ENCODE peak calls at places on chromosome 1, in ten cellular contexts. One of them, this sample, is unnamed.

GRCh38 chr1:177270863-177271262 is 100.1 kb downstream of the BRINP2 start:
- DNase-seq in small intestine: no peak
- DNase-seq in caudate nucleus: no peak
- DNase-seq in sciatic nerve: no peak
- DNase-seq in amniotic stem cell: no peak
- DNase-seq in NCI-H774: no peak
- DNase-seq in RWPE1: no peak
- DNase-seq in MV-4-11: no peak
- DNase-seq in stimulated activated CD4-positive, alpha-beta T cell treated with anti-CD3 and anti-CD28 coated beads, Interleukin-1b, Interleukin-23, amount 100 ng/mL, for 4 hours: no peak
- DNase-seq in myocyte: no peak
- DNase-seq in this sample: no peak

GRCh38 chr1:185401019-185401418 is 84.0 kb upstream of the IVNS1ABP start:
- DNase-seq in small intestine: no peak
- DNase-seq in RWPE1: peak
- DNase-seq in amniotic stem cell: no peak
- DNase-seq in NCI-H774: no peak
- DNase-seq in caudate nucleus: no peak
- DNase-seq in myocyte: no peak
- DNase-seq in MV-4-11: no peak
- DNase-seq in sciatic nerve: no peak
- DNase-seq in stimulated activated CD4-positive, alpha-beta T cell treated with anti-CD3 and anti-CD28 coated beads, Interleukin-1b, Interleukin-23, amount 100 ng/mL, for 4 hours: no peak
- DNase-seq in this sample: peak

GRCh38 chr1:186208405-186209129 is 166.5 kb downstream of the TPR start:
- DNase-seq in myocyte: no peak
- DNase-seq in NCI-H774: no peak
- DNase-seq in amniotic stem cell: no peak
- DNase-seq in caudate nucleus: no peak
- DNase-seq in MV-4-11: peak
- DNase-seq in stimulated activated CD4-positive, alpha-beta T cell treated with anti-CD3 and anti-CD28 coated beads, Interleukin-1b, Interleukin-23, amount 100 ng/mL, for 4 hours: no peak
- DNase-seq in RWPE1: no peak
- DNase-seq in sciatic nerve: no peak
- DNase-seq in small intestine: no peak
- DNase-seq in this sample: no peak

GRCh38 chr1:222931018-222931417 is 116.2 kb downstream of the DISP1 start:
- DNase-seq in RWPE1: no peak
- DNase-seq in NCI-H774: no peak
- DNase-seq in stimulated activated CD4-positive, alpha-beta T cell treated with anti-CD3 and anti-CD28 coated beads, Interleukin-1b, Interleukin-23, amount 100 ng/mL, for 4 hours: no peak
- DNase-seq in small intestine: no peak
- DNase-seq in amniotic stem cell: no peak
- DNase-seq in MV-4-11: no peak
- DNase-seq in caudate nucleus: no peak
- DNase-seq in sciatic nerve: no peak
- DNase-seq in myocyte: no peak
- DNase-seq in this sample: no peak

GRCh38 chr1:161728376-161729226 is 7.3 kb downstream of the FCRLB start:
- DNase-seq in NCI-H774: no peak
- DNase-seq in stimulated activated CD4-positive, alpha-beta T cell treated with anti-CD3 and anti-CD28 coated beads, Interleukin-1b, Interleukin-23, amount 100 ng/mL, for 4 hours: no peak
- DNase-seq in caudate nucleus: no peak
- DNase-seq in MV-4-11: peak
- DNase-seq in small intestine: no peak
- DNase-seq in amniotic stem cell: no peak
- DNase-seq in RWPE1: no peak
- DNase-seq in myocyte: no peak
- DNase-seq in sciatic nerve: no peak
- DNase-seq in this sample: no peak

GRCh38 chr1:155984341-155984740 is 6.0 kb upstream of the ARHGEF2 start:
- DNase-seq in caudate nucleus: no peak
- DNase-seq in amniotic stem cell: no peak
- DNase-seq in small intestine: no peak
- DNase-seq in NCI-H774: peak
- DNase-seq in MV-4-11: no peak
- DNase-seq in sciatic nerve: no peak
- DNase-seq in RWPE1: no peak
- DNase-seq in myocyte: no peak
- DNase-seq in stimulated activated CD4-positive, alpha-beta T cell treated with anti-CD3 and anti-CD28 coated beads, Interleukin-1b, Interleukin-23, amount 100 ng/mL, for 4 hours: no peak
- DNase-seq in this sample: peak

GRCh38 chr1:150259217-150259616 is 1.6 kb downstream of the CA14 start:
- DNase-seq in NCI-H774: no peak
- DNase-seq in stimulated activated CD4-positive, alpha-beta T cell treated with anti-CD3 and anti-CD28 coated beads, Interleukin-1b, Interleukin-23, amount 100 ng/mL, for 4 hours: no peak
- DNase-seq in MV-4-11: no peak
- DNase-seq in RWPE1: no peak
- DNase-seq in caudate nucleus: no peak
- DNase-seq in small intestine: no peak
- DNase-seq in amniotic stem cell: no peak
- DNase-seq in sciatic nerve: no peak
- DNase-seq in myocyte: no peak
- DNase-seq in this sample: no peak

GRCh38 chr1:3004285-3005205 is 16.7 kb upstream of the ACTRT2 start:
- DNase-seq in myocyte: no peak
- DNase-seq in MV-4-11: no peak
- DNase-seq in amniotic stem cell: no peak
- DNase-seq in stimulated activated CD4-positive, alpha-beta T cell treated with anti-CD3 and anti-CD28 coated beads, Interleukin-1b, Interleukin-23, amount 100 ng/mL, for 4 hours: no peak
- DNase-seq in caudate nucleus: no peak
- DNase-seq in RWPE1: no peak
- DNase-seq in NCI-H774: no peak
- DNase-seq in sciatic nerve: peak
- DNase-seq in small intestine: no peak
- DNase-seq in this sample: no peak

GRCh38 chr1:119159096-119159495 is 18.6 kb upstream of the WARS2 start:
- DNase-seq in caudate nucleus: no peak
- DNase-seq in amniotic stem cell: no peak
- DNase-seq in myocyte: peak
- DNase-seq in small intestine: no peak
- DNase-seq in RWPE1: no peak
- DNase-seq in MV-4-11: no peak
- DNase-seq in stimulated activated CD4-positive, alpha-beta T cell treated with anti-CD3 and anti-CD28 coated beads, Interleukin-1b, Interleukin-23, amount 100 ng/mL, for 4 hours: no peak
- DNase-seq in NCI-H774: no peak
- DNase-seq in sciatic nerve: no peak
- DNase-seq in this sample: no peak

GRCh38 chr1:84143796-84144565 is at the start of gene PRKACB:
- DNase-seq in sciatic nerve: no peak
- DNase-seq in MV-4-11: peak
- DNase-seq in myocyte: no peak
- DNase-seq in stimulated activated CD4-positive, alpha-beta T cell treated with anti-CD3 and anti-CD28 coated beads, Interleukin-1b, Interleukin-23, amount 100 ng/mL, for 4 hours: no peak
- DNase-seq in small intestine: peak
- DNase-seq in NCI-H774: no peak
- DNase-seq in caudate nucleus: no peak
- DNase-seq in RWPE1: peak
- DNase-seq in amniotic stem cell: no peak
- DNase-seq in this sample: no peak

GRCh38 chr1:153849487-153850185 is 73.1 kb downstream of the GATAD2B start:
- DNase-seq in MV-4-11: peak
- DNase-seq in amniotic stem cell: no peak
- DNase-seq in caudate nucleus: no peak
- DNase-seq in NCI-H774: no peak
- DNase-seq in stimulated activated CD4-positive, alpha-beta T cell treated with anti-CD3 and anti-CD28 coated beads, Interleukin-1b, Interleukin-23, amount 100 ng/mL, for 4 hours: no peak
- DNase-seq in small intestine: no peak
- DNase-seq in sciatic nerve: no peak
- DNase-seq in RWPE1: no peak
- DNase-seq in myocyte: no peak
- DNase-seq in this sample: no peak

GRCh38 chr1:228459091-228459993 is 27.8 kb upstream of the RNF187 start:
- DNase-seq in sciatic nerve: peak
- DNase-seq in NCI-H774: peak
- DNase-seq in stimulated activated CD4-positive, alpha-beta T cell treated with anti-CD3 and anti-CD28 coated beads, Interleukin-1b, Interleukin-23, amount 100 ng/mL, for 4 hours: peak
- DNase-seq in RWPE1: peak
- DNase-seq in MV-4-11: peak
- DNase-seq in myocyte: peak
- DNase-seq in amniotic stem cell: peak
- DNase-seq in caudate nucleus: peak
- DNase-seq in small intestine: peak
- DNase-seq in this sample: peak

This sample was measured in H1.